ENCODE peak calls at places on chromosomes 16 and 17, in five cellular contexts. One of them, this sample, is unnamed.

GRCh38 chr17:81455387-81455786 is 57.2 kb downstream of the ACTG1 start:
- DNase-seq in stomach: no peak
- DNase-seq in amniotic stem cell: no peak
- DNase-seq in MV-4-11: no peak
- DNase-seq in activated CD4-positive, alpha-beta T cell treated with anti-CD3 and anti-CD28 coated beads for 24 hours: no peak
- DNase-seq in this sample: no peak

GRCh38 chr17:27630607-27631408 is at the start of gene LGALS9:
- DNase-seq in MV-4-11: peak; percentile 90
- DNase-seq in stomach: peak; percentile 75
- DNase-seq in amniotic stem cell: no peak
- DNase-seq in activated CD4-positive, alpha-beta T cell treated with anti-CD3 and anti-CD28 coated beads for 24 hours: no peak
- DNase-seq in this sample: no peak

GRCh38 chr17:32445075-32445427 is 741 bp downstream of the PSMD11 start:
- DNase-seq in MV-4-11: peak; percentile 22
- DNase-seq in amniotic stem cell: no peak
- DNase-seq in activated CD4-positive, alpha-beta T cell treated with anti-CD3 and anti-CD28 coated beads for 24 hours: peak; percentile 12
- DNase-seq in stomach: peak; percentile 28
- DNase-seq in this sample: peak; percentile 88

GRCh38 chr17:2390199-2390880 is 10.5 kb downstream of the MNT start:
- DNase-seq in stomach: no peak
- DNase-seq in MV-4-11: no peak
- DNase-seq in amniotic stem cell: no peak
- DNase-seq in activated CD4-positive, alpha-beta T cell treated with anti-CD3 and anti-CD28 coated beads for 24 hours: no peak
- DNase-seq in this sample: no peak

GRCh38 chr16:55240933-55241332 is 83.1 kb upstream of the IRX6 start:
- DNase-seq in activated CD4-positive, alpha-beta T cell treated with anti-CD3 and anti-CD28 coated beads for 24 hours: no peak
- DNase-seq in amniotic stem cell: no peak
- DNase-seq in stomach: no peak
- DNase-seq in MV-4-11: no peak
- DNase-seq in this sample: no peak

GRCh38 chr16:71479420-71479819 is 9.7 kb downstream of the ZNF19 start:
- DNase-seq in MV-4-11: no peak
- DNase-seq in activated CD4-positive, alpha-beta T cell treated with anti-CD3 and anti-CD28 coated beads for 24 hours: no peak
- DNase-seq in stomach: no peak
- DNase-seq in amniotic stem cell: no peak
- DNase-seq in this sample: peak; percentile 72

GRCh38 chr16:1124291-1124690 is 28.2 kb upstream of the C1QTNF8 start:
- DNase-seq in stomach: no peak
- DNase-seq in activated CD4-positive, alpha-beta T cell treated with anti-CD3 and anti-CD28 coated beads for 24 hours: no peak
- DNase-seq in amniotic stem cell: no peak
- DNase-seq in MV-4-11: no peak
- DNase-seq in this sample: no peak

GRCh38 chr17:80421381-80422090 is 6.6 kb downstream of the ENDOV start:
- DNase-seq in stomach: no peak
- DNase-seq in MV-4-11: no peak
- DNase-seq in amniotic stem cell: no peak
- DNase-seq in activated CD4-positive, alpha-beta T cell treated with anti-CD3 and anti-CD28 coated beads for 24 hours: no peak
- DNase-seq in this sample: no peak

GRCh38 chr16:22098538-22099255 is 6.4 kb downstream of the VWA3A start:
- DNase-seq in amniotic stem cell: peak; percentile 15
- DNase-seq in activated CD4-positive, alpha-beta T cell treated with anti-CD3 and anti-CD28 coated beads for 24 hours: no peak
- DNase-seq in MV-4-11: peak; percentile 40
- DNase-seq in stomach: no peak
- DNase-seq in this sample: no peak

GRCh38 chr17:76642994-76643393 is 563 bp downstream of the ST6GALNAC1 start:
- DNase-seq in activated CD4-positive, alpha-beta T cell treated with anti-CD3 and anti-CD28 coated beads for 24 hours: no peak
- DNase-seq in amniotic stem cell: no peak
- DNase-seq in stomach: no peak
- DNase-seq in MV-4-11: no peak
- DNase-seq in this sample: no peak

GRCh38 chr16:66387817-66388332 is 21.4 kb downstream of the CDH5 start:
- DNase-seq in stomach: peak; percentile 11
- DNase-seq in MV-4-11: no peak
- DNase-seq in activated CD4-positive, alpha-beta T cell treated with anti-CD3 and anti-CD28 coated beads for 24 hours: no peak
- DNase-seq in amniotic stem cell: no peak
- DNase-seq in this sample: peak; percentile 40

GRCh38 chr17:42180922-42181850 is at the start of gene KCNH4:
- DNase-seq in MV-4-11: peak; percentile 95
- DNase-seq in activated CD4-positive, alpha-beta T cell treated with anti-CD3 and anti-CD28 coated beads for 24 hours: peak; percentile 82
- DNase-seq in amniotic stem cell: no peak
- DNase-seq in stomach: peak; percentile 81
- DNase-seq in this sample: no peak

GRCh38 chr16:58041628-58041955 is 16.0 kb downstream of the MMP15 start:
- DNase-seq in activated CD4-positive, alpha-beta T cell treated with anti-CD3 and anti-CD28 coated beads for 24 hours: no peak
- DNase-seq in amniotic stem cell: no peak
- DNase-seq in stomach: no peak
- DNase-seq in MV-4-11: no peak
- DNase-seq in this sample: no peak

GRCh38 chr17:37766951-37767350 is 22.1 kb upstream of the HNF1B start:
- DNase-seq in amniotic stem cell: no peak
- DNase-seq in activated CD4-positive, alpha-beta T cell treated with anti-CD3 and anti-CD28 coated beads for 24 hours: no peak
- DNase-seq in MV-4-11: peak; percentile 58
- DNase-seq in stomach: no peak
- DNase-seq in this sample: no peak